ENCODE peak calls at places on chromosomes 5 and 9, in five cellular contexts. P is activated CD4-positive, alpha-beta T cell treated with anti-CD3 and anti-CD28 coated beads, Interleukin-2, amount 10 ng/mL, durations not matched to agents 7 days and 5 days; M is stimulated activated CD4-positive, alpha-beta T cell treated with anti-CD3 and anti-CD28 coated beads, Interleukin-1b, Interleukin-23, amount 100 ng/mL, for 24 hours; J is G401; Z is head of caudate nucleus. N is an unnamed sample.

GRCh38 chr9:89046832-89047231 is 55.6 kb downstream of the S1PR3 start:
- DNase-seq in P (no peak), M (no peak), J (no peak), Z (no peak), N (no peak)

GRCh38 chr9:106929471-106930198 is 66.7 kb downstream of the ZNF462 start:
- DNase-seq in P (no peak), M (no peak), J (peak; percentile 52), Z (no peak), N (no peak)

GRCh38 chr9:2963307-2963706 is 119.4 kb upstream of the PUM3 start:
- DNase-seq in P (no peak), M (no peak), J (no peak), Z (no peak), N (no peak)

GRCh38 chr5:149485655-149486615 is 65.3 kb downstream of the CSNK1A1 start:
- DNase-seq in P (no peak), M (no peak), J (peak; percentile 81), Z (no peak), N (no peak)

GRCh38 chr5:93809430-93809829 is 68.0 kb upstream of the POU5F2 start:
- DNase-seq in P (no peak), M (no peak), J (no peak), Z (no peak), N (no peak)

GRCh38 chr5:151805414-151806225 is 33.9 kb downstream of the G3BP1 start:
- DNase-seq in P (no peak), M (no peak), J (no peak), Z (no peak), N (no peak)

GRCh38 chr5:95996904-95997751 is 35.5 kb upstream of the ELL2 start:
- DNase-seq in P (no peak), M (no peak), J (no peak), Z (no peak), N (no peak)

GRCh38 chr5:2530609-2531008 is 220.9 kb downstream of the IRX2 start:
- DNase-seq in P (no peak), M (no peak), J (no peak), Z (no peak), N (no peak)

GRCh38 chr9:134396825-134397224 is 70.6 kb downstream of the RXRA start:
- DNase-seq in P (peak; percentile 52), M (no peak), J (no peak), Z (no peak), N (no peak)

GRCh38 chr9:37229882-37230482 is 109.6 kb downstream of the ZCCHC7 start:
- DNase-seq in P (no peak), M (no peak), J (no peak), Z (no peak), N (no peak)

GRCh38 chr9:27765931-27766835 is 192.9 kb upstream of the C9orf72 start:
- DNase-seq in P (no peak), M (no peak), J (no peak), Z (no peak), N (no peak)

GRCh38 chr9:22030101-22030598 is 21.0 kb upstream of the CDKN2B start:
- DNase-seq in P (no peak), M (no peak), J (no peak), Z (no peak), N (no peak)